ENCODE peak calls at places on chromosome 22, in six cellular contexts. One of them, this sample, is unnamed.

GRCh38 chr22:30667092-30667485 is 586 bp downstream of the DUSP18 start:
- DNase-seq in T-helper 2 cell: no peak
- DNase-seq in foreskin keratinocyte: peak
- DNase-seq in neural crest cell: no peak
- DNase-seq in NCI-H1694 treated with DMSO at 0.1 percent for 48 hours: no peak
- DNase-seq in adrenal gland: no peak
- DNase-seq in this sample: peak

GRCh38 chr22:44019416-44019815 is 4.7 kb upstream of the PARVB start:
- DNase-seq in NCI-H1694 treated with DMSO at 0.1 percent for 48 hours: no peak
- DNase-seq in adrenal gland: no peak
- DNase-seq in foreskin keratinocyte: no peak
- DNase-seq in T-helper 2 cell: no peak
- DNase-seq in neural crest cell: no peak
- DNase-seq in this sample: no peak

GRCh38 chr22:41619979-41620645 is 731 bp downstream of the DESI1 start:
- DNase-seq in adrenal gland: peak
- DNase-seq in T-helper 2 cell: peak
- DNase-seq in foreskin keratinocyte: peak
- DNase-seq in NCI-H1694 treated with DMSO at 0.1 percent for 48 hours: no peak
- DNase-seq in neural crest cell: peak
- DNase-seq in this sample: peak

GRCh38 chr22:45994516-45995404 is 17.8 kb upstream of the WNT7B start:
- DNase-seq in adrenal gland: peak
- DNase-seq in neural crest cell: peak
- DNase-seq in NCI-H1694 treated with DMSO at 0.1 percent for 48 hours: peak
- DNase-seq in T-helper 2 cell: peak
- DNase-seq in foreskin keratinocyte: no peak
- DNase-seq in this sample: peak

GRCh38 chr22:42717197-42717967 is 3.3 kb downstream of the A4GALT start:
- DNase-seq in NCI-H1694 treated with DMSO at 0.1 percent for 48 hours: no peak
- DNase-seq in T-helper 2 cell: no peak
- DNase-seq in neural crest cell: no peak
- DNase-seq in foreskin keratinocyte: peak
- DNase-seq in adrenal gland: no peak
- DNase-seq in this sample: peak

GRCh38 chr22:28008056-28008455 is 89.0 kb upstream of the PITPNB start:
- DNase-seq in T-helper 2 cell: no peak
- DNase-seq in NCI-H1694 treated with DMSO at 0.1 percent for 48 hours: no peak
- DNase-seq in foreskin keratinocyte: no peak
- DNase-seq in neural crest cell: no peak
- DNase-seq in adrenal gland: no peak
- DNase-seq in this sample: no peak

GRCh38 chr22:30892286-30892685 is 76.3 kb downstream of the MORC2 start:
- DNase-seq in T-helper 2 cell: no peak
- DNase-seq in adrenal gland: peak
- DNase-seq in neural crest cell: no peak
- DNase-seq in foreskin keratinocyte: no peak
- DNase-seq in NCI-H1694 treated with DMSO at 0.1 percent for 48 hours: no peak
- DNase-seq in this sample: no peak

GRCh38 chr22:38271101-38271500 is 1.7 kb downstream of the TMEM184B start:
- DNase-seq in neural crest cell: no peak
- DNase-seq in adrenal gland: no peak
- DNase-seq in T-helper 2 cell: no peak
- DNase-seq in NCI-H1694 treated with DMSO at 0.1 percent for 48 hours: no peak
- DNase-seq in foreskin keratinocyte: no peak
- DNase-seq in this sample: no peak

This sample was measured in NCI-H2171 treated with DMSO at 0.1 percent for 48 hours.